ENCODE peak calls at places on chromosomes 4 and X, in six cellular contexts. I is aorta, D is MM.1S, Q is mucosa of descending colon, S is tibial nerve, N is left ventricle myocardium inferior. Z is an unnamed sample. For H3K36me3, the result is how much of the 10 kb centered on the place peaks cover.

GRCh38 chr4:100049872-100050271 is 99.8 kb upstream of the H2AZ1 start:
- DNase-seq in S (no peak), Q (no peak), D (no peak), N (no peak), I (no peak), Z (no peak)

GRCh38 chr4:34037280-34037679 is 2207.0 kb downstream of the ARAP2 start:
- DNase-seq in Q (no peak), I (no peak), S (no peak), N (no peak), D (no peak), Z (no peak)

GRCh38 chrX:129959493-129959832 is 23.0 kb upstream of the BCORL1 start:
- DNase-seq in I (no peak), D (no peak), S (no peak), N (no peak), Q (peak), Z (no peak)

GRCh38 chrX:22389544-22390243 is 117.0 kb downstream of the CBLL2 start:
- DNase-seq in N (no peak), S (no peak), I (no peak), Q (no peak), D (no peak), Z (no peak)

GRCh38 chr4:5933996-5934831 is 41.3 kb upstream of the CRMP1 start:
- DNase-seq in S (no peak), Q (no peak), D (no peak), I (no peak), N (no peak), Z (no peak)

GRCh38 chr4:2320152-2320551 is 58.2 kb upstream of the MXD4 start:
- DNase-seq in D (no peak), N (no peak), Q (peak), I (no peak), S (no peak), Z (no peak)

GRCh38 chr4:83993774-83994173 is 457.9 kb downstream of the GPAT3 start:
- DNase-seq in N (no peak), S (no peak), I (no peak), D (no peak), Q (no peak), Z (no peak)

GRCh38 chr4:138055890-138056289 is 186.3 kb downstream of the SLC7A11 start:
- DNase-seq in S (no peak), I (no peak), D (no peak), N (no peak), Q (no peak), Z (no peak)

GRCh38 chr4:113020966-113021365 is 28.5 kb upstream of the ANK2 start:
- DNase-seq in S (no peak), N (no peak), I (no peak), Q (no peak), D (no peak), Z (no peak)

GRCh38 chrX:47148946-47149345 is 3.9 kb downstream of the RBM10 start:
- DNase-seq in D (no peak), I (no peak), Q (no peak), N (no peak), S (no peak), Z (no peak)

GRCh38 chr4:56531823-56532222 is 26.2 kb downstream of the ARL9 start:
- DNase-seq in D (no peak), S (no peak), N (no peak), I (no peak), Q (no peak), Z (no peak)

GRCh38 chrX:13401724-13402123 is 81.9 kb upstream of the ATXN3L start:
- DNase-seq in I (no peak), D (no peak), S (no peak), N (no peak), Q (no peak), Z (no peak)

GRCh38 chr4:176002007-176002623 is 63.5 kb upstream of the WDR17 start:
- DNase-seq in D (peak), S (no peak), N (no peak), I (peak), Q (peak), Z (peak)

GRCh38 chr4:41749650-41750049 is 1.1 kb upstream of the PHOX2B start:
- DNase-seq in D (no peak), N (no peak), S (no peak), I (no peak), Q (no peak), Z (no peak)

GRCh38 chrX:11967986-11968385 is 170.3 kb upstream of the FRMPD4 start:
- DNase-seq in D (no peak), Q (no peak), S (no peak), N (no peak), I (no peak), Z (no peak)

GRCh38 chr4:124803641-124804040 is 91.1 kb upstream of the ANKRD50 start:
- DNase-seq in Q (no peak), I (no peak), S (no peak), D (no peak), N (no peak), Z (no peak)

GRCh38 chr4:183289688-183290087 is 30.4 kb downstream of the CLDN22 start:
- DNase-seq in Q (no peak), D (no peak), I (peak), S (no peak), N (no peak), Z (no peak)

GRCh38 chrX:51006068-51006467 is 95.5 kb downstream of the BMP15 start:
- DNase-seq in I (no peak), N (no peak), D (no peak), S (no peak), Q (no peak), Z (no peak)

GRCh38 chrX:130885996-130886395 is 17.0 kb downstream of the ENOX2 start:
- DNase-seq in Q (no peak), S (no peak), N (no peak), I (no peak), D (no peak), Z (no peak)

GRCh38 chr4:17142232-17142711 is 243.8 kb upstream of the LDB2 start:
- DNase-seq in D (no peak), I (no peak), N (no peak), S (no peak), Q (no peak), Z (no peak)

GRCh38 chr4:82372874-82373815 is 646 bp downstream of the HNRNPD start:
- DNase-seq in I (peak), N (peak), S (peak), Q (peak), D (peak), Z (peak)

GRCh38 chr4:51909236-51909703 is 66.3 kb downstream of the DCUN1D4 start:
- DNase-seq in S (no peak), D (no peak), I (no peak), N (no peak), Q (peak), Z (peak)

GRCh38 chr4:77579406-77580076 is 26.1 kb upstream of the CXCL13 start:
- DNase-seq in N (no peak), I (no peak), S (no peak), Q (no peak), D (no peak), Z (no peak)

GRCh38 chrX:32408389-32408788 is 803.0 kb downstream of the DMD start:
- DNase-seq in D (peak), Q (no peak), I (no peak), S (no peak), N (no peak), Z (no peak)

GRCh38 chrX:153762636-153763173 is 1.3 kb upstream of the PLXNB3 start:
- DNase-seq in I (no peak), Q (no peak), N (no peak), D (no peak), S (no peak), Z (no peak)

GRCh38 chr4:184740965-184741364 is 7.1 kb upstream of the CENPU start:
- DNase-seq in D (no peak), N (no peak), I (no peak), S (no peak), Q (no peak), Z (no peak)

GRCh38 chr4:128600410-128600809 is 209.1 kb upstream of the JADE1 start:
- DNase-seq in N (no peak), D (no peak), S (peak), Q (no peak), I (no peak), Z (no peak)

GRCh38 chr4:159248383-159249178 is 145.7 kb downstream of the RAPGEF2 start:
- DNase-seq in D (no peak), N (no peak), Q (no peak), S (no peak), I (no peak), Z (no peak)

GRCh38 chr4:121376541-121376940 is 4.3 kb downstream of the QRFPR start:
- DNase-seq in D (no peak), Q (no peak), N (no peak), I (no peak), S (no peak), Z (no peak)

GRCh38 chr4:77156912-77157858 is at the start of gene CCNG2:
- DNase-seq in Q (peak), S (peak), I (peak), D (peak), N (peak), Z (no peak)

GRCh38 chr4:153593166-153593565 is 90.9 kb upstream of the TLR2 start:
- DNase-seq in D (no peak), Q (no peak), I (no peak), S (no peak), N (no peak), Z (no peak)

GRCh38 chr4:186666750-186667149 is 56.9 kb downstream of the FAT1 start:
- DNase-seq in Q (no peak), D (no peak), S (no peak), N (no peak), I (no peak), Z (no peak)
- H3K36me3 ChIP-seq in Q (under half), D (under half), S (under half), N (under half), I (under half), Z (under half)

DNA sequence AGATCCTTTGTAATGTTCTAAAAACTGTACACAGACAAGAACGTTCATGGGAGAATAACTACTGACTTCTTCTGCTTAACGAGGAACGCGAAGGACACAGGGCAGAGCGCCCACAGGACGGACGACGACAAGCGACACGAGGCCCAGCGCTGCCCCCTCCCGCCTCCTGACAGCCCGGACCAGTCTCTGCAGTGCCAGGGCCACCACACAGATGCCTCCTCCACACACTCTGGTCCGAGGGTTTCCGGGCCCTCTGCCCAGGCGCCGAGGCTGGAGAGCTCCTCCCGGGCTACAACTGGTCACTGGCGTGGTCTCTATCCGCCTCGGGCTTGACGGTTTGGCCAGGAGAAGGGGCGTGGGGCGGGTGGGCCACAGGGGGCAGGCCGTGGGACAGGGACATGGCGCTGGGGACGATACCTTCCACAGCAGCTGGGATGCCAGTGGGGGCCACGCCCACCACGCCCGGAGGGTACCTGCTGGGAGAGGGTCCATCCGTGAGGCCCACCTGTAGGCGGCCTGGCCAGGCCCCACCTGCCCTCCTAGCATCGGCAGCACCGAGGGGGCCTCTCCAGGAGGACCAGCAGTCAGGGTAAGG is 36.9 kb downstream of the CTBP1 start:
- DNase-seq in N (peak), D (no peak), I (peak), Q (peak), S (no peak), Z (peak)
- H3K36me3 ChIP-seq in N (half or more), D (under half), I (under half), Q (under half), S (under half), Z (under half)

GRCh38 chr4:3521621-3522325 is 10.4 kb downstream of the LRPAP1 start:
- DNase-seq in N (peak), S (no peak), I (no peak), D (no peak), Q (peak), Z (peak)
- H3K36me3 ChIP-seq in N (half or more), S (under half), I (under half), D (under half), Q (under half), Z (half or more)

GRCh38 chrX:136203438-136203837 is 47.8 kb downstream of the MAP7D3 start:
- DNase-seq in I (no peak), S (no peak), N (no peak), Q (no peak), D (no peak), Z (no peak)

GRCh38 chrX:136206916-136207315 is 44.3 kb downstream of the MAP7D3 start:
- DNase-seq in D (no peak), N (no peak), S (no peak), I (no peak), Q (no peak), Z (no peak)

GRCh38 chrX:136202889-136203288 is 48.3 kb downstream of the MAP7D3 start:
- DNase-seq in N (no peak), Q (no peak), D (no peak), I (no peak), S (no peak), Z (no peak)

GRCh38 chrX:136205882-136206281 is 45.3 kb downstream of the MAP7D3 start:
- DNase-seq in Q (no peak), N (no peak), S (no peak), D (no peak), I (no peak), Z (no peak)

DNA sequence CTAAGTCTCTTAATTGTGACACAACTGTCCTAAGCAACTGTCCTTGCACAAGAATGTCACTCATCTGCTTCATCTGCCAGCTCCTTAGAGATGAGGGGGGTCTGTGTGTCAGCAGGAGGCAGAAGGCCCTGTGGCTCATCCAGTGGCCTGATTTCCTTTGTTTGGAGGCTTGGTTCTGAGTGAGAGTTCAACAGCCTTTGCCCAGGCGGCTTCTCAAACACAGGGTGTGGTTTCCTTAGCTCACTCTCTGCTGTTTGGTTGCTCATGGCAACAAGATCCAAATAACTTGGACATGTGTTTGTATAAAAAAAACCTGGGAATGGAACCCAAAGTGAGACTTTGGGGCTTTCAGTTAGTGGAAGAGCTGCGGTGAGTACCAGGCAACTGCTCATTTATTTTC is 46.6 kb downstream of the MAP7D3 start:
- DNase-seq in Q (peak), N (no peak), I (no peak), D (no peak), S (peak), Z (no peak)
- H3K36me3 ChIP-seq in Q (under half), N (under half), I (under half), D (under half), S (under half), Z (under half)

DNA sequence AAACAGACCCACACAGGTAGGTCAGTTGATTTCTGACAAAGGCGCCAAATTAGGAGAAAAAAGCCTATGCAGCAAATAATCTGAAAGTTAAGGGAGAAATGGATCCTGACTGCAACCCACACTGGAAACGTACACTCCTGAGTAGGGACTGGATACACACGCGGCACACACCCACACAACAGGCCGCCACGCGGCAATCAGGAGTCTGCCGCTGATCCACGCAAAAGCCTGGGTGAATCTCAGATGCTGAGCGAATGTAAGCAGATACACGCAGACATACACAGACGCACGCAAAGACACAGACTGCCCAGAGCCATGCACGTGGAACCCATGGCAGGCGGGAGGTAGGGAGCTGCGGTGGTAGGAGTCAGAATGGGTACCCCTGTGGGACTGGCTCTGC is 21.7 kb downstream of the LRPAP1 start:
- DNase-seq in S (no peak), I (no peak), Q (no peak), D (no peak), N (no peak), Z (no peak)
- H3K36me3 ChIP-seq in S (under half), I (under half), Q (under half), D (under half), N (half or more), Z (half or more)

GRCh38 chr4:145418739-145419138 is 62.9 kb upstream of the SMAD1 start:
- DNase-seq in Q (no peak), I (no peak), D (no peak), S (no peak), N (no peak), Z (no peak)

GRCh38 chr4:145423017-145423708 is 58.5 kb upstream of the SMAD1 start:
- DNase-seq in D (no peak), I (no peak), Q (no peak), N (no peak), S (no peak), Z (no peak)

GRCh38 chr4:145417348-145418130 is 64.1 kb upstream of the SMAD1 start:
- DNase-seq in Q (no peak), I (no peak), S (no peak), N (no peak), D (no peak), Z (no peak)

DNA sequence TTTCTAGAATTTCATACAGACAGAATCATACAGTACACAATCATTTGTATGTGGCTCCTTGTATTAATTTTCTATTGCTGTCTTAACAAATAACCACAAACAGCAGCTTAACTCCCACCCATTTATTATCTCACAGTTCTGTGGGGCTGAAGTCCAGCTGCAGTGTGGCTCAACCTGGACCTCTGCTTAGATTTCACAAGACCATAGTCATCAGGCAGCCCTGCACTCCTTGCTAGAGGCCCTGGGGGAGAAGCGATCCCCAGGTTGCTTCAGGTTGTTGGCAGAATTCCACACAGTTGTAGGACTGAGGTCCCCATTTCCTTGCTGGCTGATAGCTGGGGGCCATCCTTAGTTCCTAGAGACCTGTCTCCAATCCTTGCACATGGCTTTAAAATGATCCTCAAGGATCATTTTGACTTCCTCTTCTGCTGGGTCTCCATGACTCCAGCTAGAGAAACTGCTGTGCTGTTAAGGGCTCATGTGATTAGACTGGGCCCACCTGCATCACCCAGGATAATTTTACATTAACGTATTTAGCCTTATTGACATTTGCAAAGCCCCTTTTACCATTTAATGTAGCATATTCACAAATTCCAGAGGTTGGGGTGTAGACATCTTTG is 60.9 kb upstream of the SMAD1 start:
- DNase-seq in I (no peak), N (no peak), D (no peak), S (no peak), Q (no peak), Z (no peak)
- H3K36me3 ChIP-seq in I (under half), N (under half), D (under half), S (under half), Q (under half), Z (under half)